ENCODE peak calls at places on chromosomes 12 and 14, in six cellular contexts. W, K, O, P, F and I are unnamed samples.

GRCh38 chr12:76546889-76547288 is 12.7 kb downstream of the OSBPL8 start:
- DNase-seq in P (no peak), F (no peak), O (no peak), K (no peak), W (no peak), I (no peak)

GRCh38 chr12:27623645-27624044 is 72.6 kb upstream of the REP15 start:
- DNase-seq in W (no peak), O (no peak), F (no peak), P (no peak), K (no peak), I (peak; percentile 47)

GRCh38 chr12:122687091-122687490 is 16.1 kb downstream of the HCAR2 start:
- DNase-seq in P (no peak), W (no peak), F (no peak), O (no peak), K (no peak), I (no peak)

GRCh38 chr14:29926701-29927595 is 699 bp downstream of the PRKD1 start:
- DNase-seq in W (peak; percentile 5), O (no peak), K (no peak), F (no peak), P (peak; percentile 30), I (no peak)

GRCh38 chr12:132690112-132690511 is 2.7 kb downstream of the PXMP2 start:
- DNase-seq in O (no peak), F (no peak), W (no peak), P (no peak), K (no peak), I (no peak)

GRCh38 chr12:130456375-130457199 is 118.9 kb downstream of the PIWIL1 start:
- DNase-seq in W (no peak), K (no peak), P (no peak), O (no peak), F (no peak), I (no peak)

GRCh38 chr12:67625004-67625403 is 23.5 kb upstream of the DYRK2 start:
- DNase-seq in K (peak; percentile 96), W (no peak), P (no peak), O (no peak), F (no peak), I (no peak)

GRCh38 chr14:69005432-69006148 is 26.5 kb upstream of the ACTN1 start:
- DNase-seq in K (peak; percentile 86), O (no peak), F (no peak), W (no peak), P (no peak), I (peak; percentile 89)

GRCh38 chr14:104871656-104872468 is 6.8 kb downstream of the CEP170B start:
- DNase-seq in P (no peak), F (no peak), K (no peak), W (no peak), O (no peak), I (no peak)

GRCh38 chr14:67418368-67419174 is 6.6 kb upstream of the PLEK2 start:
- DNase-seq in F (no peak), O (no peak), P (no peak), W (no peak), K (no peak), I (no peak)

GRCh38 chr12:101414533-101415119 is 7.1 kb upstream of the ARL1 start:
- DNase-seq in O (no peak), P (no peak), W (peak; percentile 19), F (no peak), K (no peak), I (peak; percentile 26)

GRCh38 chr14:60777856-60778578 is 43.5 kb downstream of the MNAT1 start:
- DNase-seq in W (no peak), P (no peak), O (no peak), F (no peak), K (peak; percentile 49), I (peak; percentile 76)

GRCh38 chr12:16300222-16300621 is 22.7 kb upstream of the SLC15A5 start:
- DNase-seq in W (no peak), O (no peak), F (no peak), K (no peak), P (no peak), I (no peak)

GRCh38 chr12:8676651-8677050 is 14.0 kb upstream of the MFAP5 start:
- DNase-seq in P (no peak), K (no peak), W (no peak), F (no peak), O (no peak), I (no peak)

GRCh38 chr12:27589419-27589818 is 65.4 kb downstream of the PPFIBP1 start:
- DNase-seq in O (no peak), F (no peak), P (no peak), W (no peak), K (no peak), I (no peak)

GRCh38 chr12:29907486-29907885 is 123.7 kb upstream of the TMTC1 start:
- DNase-seq in K (no peak), O (no peak), F (no peak), W (no peak), P (no peak), I (no peak)

GRCh38 chr12:74988156-74988555 is 221.5 kb downstream of the KCNC2 start:
- DNase-seq in W (no peak), P (no peak), F (no peak), O (no peak), K (no peak), I (no peak)

GRCh38 chr12:93456077-93456476 is 11.2 kb upstream of the MRPL42 start:
- DNase-seq in W (no peak), K (no peak), O (no peak), F (no peak), P (no peak), I (no peak)

GRCh38 chr12:12441891-12442461 is 85.1 kb downstream of the BORCS5 start:
- DNase-seq in K (no peak), O (peak; percentile 47), F (peak; percentile 84), P (no peak), W (no peak), I (no peak)

GRCh38 chr12:123064356-123064755 is 83.9 kb downstream of the ARL6IP4 start:
- DNase-seq in O (no peak), K (no peak), F (no peak), P (peak; percentile 19), W (no peak), I (no peak)

GRCh38 chr12:27061317-27061716 is 21.1 kb downstream of the C12orf71 start:
- DNase-seq in P (no peak), W (no peak), K (no peak), O (no peak), F (no peak), I (no peak)